ENCODE peak calls at places on chromosomes 7 and 10, in six cellular contexts. S, U, V, B, E and H are unnamed samples.

GRCh38 chr10:122939819-122940543 is 14.0 kb downstream of the C10orf88 start:
- DNase-seq in S (peak; percentile 74), U (no peak), V (no peak), B (no peak), E (no peak), H (no peak)

GRCh38 chr10:110207805-110208613 is 604 bp downstream of the MXI1 start:
- DNase-seq in S (peak; percentile 79), U (no peak), V (no peak), B (peak; percentile 42), E (no peak), H (peak; percentile 66)

GRCh38 chr10:76581685-76582084 is 1055.9 kb downstream of the KCNMA1 start:
- DNase-seq in S (no peak), U (no peak), V (no peak), B (no peak), E (no peak), H (no peak)

GRCh38 chr7:51629206-51629605 is 312.6 kb upstream of the COBL start:
- DNase-seq in S (no peak), U (no peak), V (no peak), B (no peak), E (no peak), H (no peak)

GRCh38 chr7:8442814-8443304 is 9.4 kb downstream of the NXPH1 start:
- DNase-seq in S (peak; percentile 73), U (peak; percentile 65), V (peak; percentile 73), B (peak; percentile 79), E (peak; percentile 72), H (peak; percentile 70)

GRCh38 chr7:108499575-108499974 is 26.4 kb downstream of the PNPLA8 start:
- DNase-seq in S (no peak), U (no peak), V (no peak), B (no peak), E (no peak), H (no peak)

GRCh38 chr7:111842489-111842888 is 280.2 kb upstream of the IMMP2L start:
- DNase-seq in S (no peak), U (no peak), V (no peak), B (no peak), E (no peak), H (no peak)

GRCh38 chr10:60817135-60817805 is 39.0 kb downstream of the CDK1 start:
- DNase-seq in S (no peak), U (no peak), V (no peak), B (no peak), E (no peak), H (no peak)

GRCh38 chr10:22174442-22174841 is 43.4 kb downstream of the EBLN1 start:
- DNase-seq in S (no peak), U (no peak), V (no peak), B (no peak), E (no peak), H (no peak)

GRCh38 chr10:6052247-6053221 is 9.6 kb downstream of the IL2RA start:
- DNase-seq in S (no peak), U (no peak), V (no peak), B (no peak), E (peak; percentile 52), H (no peak)

GRCh38 chr7:94877731-94878670 is 29.4 kb upstream of the PPP1R9A start:
- DNase-seq in S (no peak), U (no peak), V (no peak), B (no peak), E (peak; percentile 12), H (no peak)

GRCh38 chr7:149558149-149558861 is 60.7 kb upstream of the ZNF746 start:
- DNase-seq in S (no peak), U (no peak), V (no peak), B (no peak), E (no peak), H (no peak)

GRCh38 chr10:79410315-79411094 is 34.9 kb downstream of the ZCCHC24 start:
- DNase-seq in S (no peak), U (peak; percentile 28), V (peak; percentile 34), B (no peak), E (no peak), H (peak; percentile 54)

GRCh38 chr7:91957823-91958222 is 17.2 kb downstream of the AKAP9 start:
- DNase-seq in S (no peak), U (no peak), V (no peak), B (no peak), E (no peak), H (no peak)

GRCh38 chr10:30115391-30116253 is 56.2 kb upstream of the JCAD start:
- DNase-seq in S (no peak), U (no peak), V (no peak), B (no peak), E (no peak), H (no peak)

GRCh38 chr7:151506901-151507382 is 12.8 kb downstream of the RHEB start:
- DNase-seq in S (peak; percentile 13), U (no peak), V (no peak), B (peak; percentile 51), E (no peak), H (no peak)

GRCh38 chr7:38000272-38000671 is 79.8 kb downstream of the EPDR1 start:
- DNase-seq in S (no peak), U (no peak), V (no peak), B (no peak), E (no peak), H (no peak)

GRCh38 chr7:149615690-149616270 is 118.2 kb upstream of the ZNF746 start:
- DNase-seq in S (no peak), U (peak; percentile 51), V (no peak), B (no peak), E (no peak), H (no peak)

GRCh38 chr7:137241655-137242054 is 101.9 kb downstream of the PTN start:
- DNase-seq in S (no peak), U (no peak), V (no peak), B (no peak), E (no peak), H (no peak)

GRCh38 chr7:88912852-88913251 is 117.3 kb upstream of the TEX47 start:
- DNase-seq in S (no peak), U (no peak), V (no peak), B (no peak), E (no peak), H (no peak)

GRCh38 chr10:101816375-101816773 is 1.9 kb downstream of the OGA start:
- DNase-seq in S (no peak), U (no peak), V (no peak), B (no peak), E (no peak), H (no peak)

GRCh38 chr10:43105119-43105792 is 28.4 kb downstream of the RET start:
- DNase-seq in S (peak; percentile 68), U (peak; percentile 81), V (peak; percentile 86), B (peak; percentile 90), E (peak; percentile 81), H (peak; percentile 88)

GRCh38 chr7:732094-732541 is 5.0 kb upstream of the PRKAR1B start:
- DNase-seq in S (peak; percentile 22), U (peak; percentile 52), V (peak; percentile 62), B (peak; percentile 22), E (peak; percentile 82), H (peak; percentile 70)

GRCh38 chr7:35424869-35425495 is 171.1 kb upstream of the TBX20 start:
- DNase-seq in S (peak; percentile 55), U (peak; percentile 67), V (peak; percentile 67), B (peak; percentile 72), E (peak; percentile 84), H (peak; percentile 72)

GRCh38 chr10:46288601-46289206 is 1.9 kb downstream of the ANTXRL start:
- DNase-seq in S (no peak), U (no peak), V (no peak), B (no peak), E (no peak), H (no peak)

GRCh38 chr10:97921581-97922377 is 72.1 kb downstream of the GOLGA7B start:
- DNase-seq in S (no peak), U (peak; percentile 36), V (no peak), B (no peak), E (no peak), H (peak; percentile 61)

GRCh38 chr10:116115233-116115632 is 157.8 kb downstream of the GFRA1 start:
- DNase-seq in S (no peak), U (no peak), V (no peak), B (no peak), E (no peak), H (no peak)

GRCh38 chr7:723541-723940 is 3.0 kb upstream of the DNAAF5 start:
- DNase-seq in S (no peak), U (no peak), V (no peak), B (no peak), E (no peak), H (no peak)

GRCh38 chr7:155449008-155449879 is 8.7 kb upstream of the EN2 start:
- DNase-seq in S (no peak), U (no peak), V (peak; percentile 25), B (no peak), E (no peak), H (no peak)

GRCh38 chr7:20778063-20778721 is 8.5 kb downstream of the SP8 start:
- DNase-seq in S (peak; percentile 60), U (peak; percentile 32), V (peak; percentile 57), B (peak; percentile 75), E (peak; percentile 79), H (no peak)